ENCODE peak calls at places on chromosomes 7 and 10, in four cellular contexts. One of them, this sample, is unnamed.

GRCh38 chr7:143171697-143172096 is 11.5 kb upstream of the TAS2R39 start:
- DNase-seq in K562: no peak
- DNase-seq in GM12878: no peak
- DNase-seq in HepG2: no peak
- DNase-seq in this sample: no peak

GRCh38 chr7:46533946-46534345 is 612.9 kb upstream of the IGFBP3 start:
- DNase-seq in K562: no peak
- DNase-seq in HepG2: no peak
- DNase-seq in GM12878: no peak
- DNase-seq in this sample: no peak

GRCh38 chr10:26211781-26212444 is 4.7 kb upstream of the GAD2 start:
- DNase-seq in HepG2: no peak
- DNase-seq in K562: no peak
- DNase-seq in GM12878: no peak
- DNase-seq in this sample: no peak

GRCh38 chr10:78346721-78347120 is 313.1 kb downstream of the RPS24 start:
- DNase-seq in GM12878: no peak
- DNase-seq in HepG2: no peak
- DNase-seq in K562: no peak
- DNase-seq in this sample: no peak

GRCh38 chr10:103637855-103638561 is 144.5 kb downstream of the NEURL1 start:
- DNase-seq in GM12878: no peak
- DNase-seq in HepG2: no peak
- DNase-seq in K562: no peak
- DNase-seq in this sample: no peak

GRCh38 chr7:91353923-91354322 is 89.7 kb downstream of the FZD1 start:
- DNase-seq in HepG2: no peak
- DNase-seq in K562: no peak
- DNase-seq in GM12878: no peak
- DNase-seq in this sample: no peak

GRCh38 chr7:151088856-151089699 is 2.8 kb downstream of the AGAP3 start:
- DNase-seq in K562: no peak
- DNase-seq in HepG2: peak; percentile 73
- DNase-seq in GM12878: no peak
- DNase-seq in this sample: no peak

GRCh38 chr7:100642534-100642907 is 1.2 kb upstream of the TFR2 start:
- DNase-seq in GM12878: no peak
- DNase-seq in HepG2: peak; percentile 38
- DNase-seq in K562: peak; percentile 98
- DNase-seq in this sample: no peak

GRCh38 chr10:125782055-125782454 is 6.4 kb upstream of the MMP21 start:
- DNase-seq in GM12878: no peak
- DNase-seq in K562: no peak
- DNase-seq in HepG2: no peak
- DNase-seq in this sample: no peak

GRCh38 chr7:158702196-158702595 is 2.4 kb downstream of the NCAPG2 start:
- DNase-seq in HepG2: no peak
- DNase-seq in K562: no peak
- DNase-seq in GM12878: no peak
- DNase-seq in this sample: no peak

GRCh38 chr7:120064565-120064964 is 208.4 kb upstream of the KCND2 start:
- DNase-seq in HepG2: no peak
- DNase-seq in GM12878: peak; percentile 35
- DNase-seq in K562: no peak
- DNase-seq in this sample: no peak

GRCh38 chr7:84529480-84530205 is 335.1 kb upstream of the SEMA3A start:
- DNase-seq in GM12878: no peak
- DNase-seq in K562: no peak
- DNase-seq in HepG2: no peak
- DNase-seq in this sample: peak; percentile 16

GRCh38 chr7:135285547-135285946 is 51.9 kb downstream of the STRA8 start:
- DNase-seq in HepG2: no peak
- DNase-seq in K562: no peak
- DNase-seq in GM12878: no peak
- DNase-seq in this sample: no peak

GRCh38 chr10:78819361-78820006 is 249.3 kb upstream of the ZMIZ1 start:
- DNase-seq in K562: no peak
- DNase-seq in GM12878: no peak
- DNase-seq in HepG2: no peak
- DNase-seq in this sample: no peak

GRCh38 chr10:72735288-72735926 is 43.5 kb downstream of the MCU start:
- DNase-seq in GM12878: no peak
- DNase-seq in HepG2: no peak
- DNase-seq in K562: no peak
- DNase-seq in this sample: no peak

GRCh38 chr7:17029150-17029549 is 147.4 kb upstream of the AGR3 start:
- DNase-seq in K562: no peak
- DNase-seq in GM12878: no peak
- DNase-seq in HepG2: no peak
- DNase-seq in this sample: no peak

GRCh38 chr7:31741852-31742251 is 54.8 kb downstream of the PPP1R17 start:
- DNase-seq in GM12878: no peak
- DNase-seq in HepG2: no peak
- DNase-seq in K562: no peak
- DNase-seq in this sample: no peak

GRCh38 chr10:15718495-15719061 is 1.1 kb downstream of the ITGA8 start:
- DNase-seq in GM12878: no peak
- DNase-seq in HepG2: no peak
- DNase-seq in K562: no peak
- DNase-seq in this sample: no peak

GRCh38 chr10:79417266-79417665 is 28.2 kb downstream of the ZCCHC24 start:
- DNase-seq in GM12878: no peak
- DNase-seq in HepG2: no peak
- DNase-seq in K562: no peak
- DNase-seq in this sample: no peak

GRCh38 chr7:42686594-42687156 is 225.2 kb downstream of the C7orf25 start:
- DNase-seq in GM12878: no peak
- DNase-seq in HepG2: no peak
- DNase-seq in K562: no peak
- DNase-seq in this sample: no peak

GRCh38 chr10:132881186-132881920 is 61.0 kb downstream of the CFAP46 start:
- DNase-seq in HepG2: no peak
- DNase-seq in GM12878: no peak
- DNase-seq in K562: no peak
- DNase-seq in this sample: no peak

GRCh38 chr10:132878091-132878729 is 64.2 kb downstream of the CFAP46 start:
- DNase-seq in GM12878: no peak
- DNase-seq in HepG2: no peak
- DNase-seq in K562: no peak
- DNase-seq in this sample: no peak

GRCh38 chr10:132878730-132879407 is 63.5 kb downstream of the CFAP46 start:
- DNase-seq in HepG2: no peak
- DNase-seq in K562: no peak
- DNase-seq in GM12878: no peak
- DNase-seq in this sample: no peak

GRCh38 chr10:132880148-132880981 is 62.0 kb downstream of the CFAP46 start:
- DNase-seq in HepG2: no peak
- DNase-seq in GM12878: no peak
- DNase-seq in K562: no peak
- DNase-seq in this sample: no peak

DNA sequence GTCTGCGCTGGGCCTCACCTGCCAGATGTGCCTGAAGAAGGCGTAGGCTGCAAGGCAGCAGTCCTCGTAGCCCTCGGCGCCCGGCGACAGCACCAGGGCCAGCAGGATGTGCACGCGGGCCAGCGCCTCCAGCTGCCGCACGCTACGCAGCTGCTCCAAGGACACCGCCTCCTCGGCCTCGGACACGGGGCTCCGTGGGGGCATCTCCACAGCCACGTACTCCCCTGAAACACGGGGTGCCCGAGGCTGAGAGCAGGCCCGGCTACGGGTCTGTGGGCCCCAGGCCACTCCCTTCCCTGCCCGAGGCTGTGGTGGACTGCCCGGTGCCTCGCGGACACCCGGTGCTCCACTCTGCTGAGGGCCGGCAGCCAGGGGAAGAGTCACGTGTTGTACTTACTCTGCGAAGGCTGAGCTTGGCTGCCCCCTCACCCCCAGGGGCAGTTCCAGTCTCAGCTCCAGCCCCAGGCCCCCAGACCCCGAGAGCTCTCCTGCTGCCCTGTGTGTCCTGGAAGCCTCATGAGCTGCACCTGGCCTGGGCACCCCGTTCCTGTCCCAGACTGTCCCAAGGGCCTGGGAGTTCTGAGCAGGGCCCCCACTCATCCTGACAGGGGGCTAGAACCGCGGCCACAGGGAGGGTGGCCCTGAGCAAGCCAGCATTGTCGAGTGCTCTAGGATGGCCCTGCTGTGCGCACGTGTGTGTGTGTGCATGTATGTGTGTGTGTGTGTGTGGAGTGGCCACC is 62.8 kb downstream of the CFAP46 start:
- DNase-seq in K562: no peak
- DNase-seq in HepG2: no peak
- DNase-seq in GM12878: no peak
- DNase-seq in this sample: no peak
- TF ChIP-seq FOXK2 in K562: no peak
- TF ChIP-seq FOXK2 in HepG2: no peak
- TF ChIP-seq FOXK2 in GM12878: no peak
- TF ChIP-seq FOXK2 in this sample: no peak

DNA sequence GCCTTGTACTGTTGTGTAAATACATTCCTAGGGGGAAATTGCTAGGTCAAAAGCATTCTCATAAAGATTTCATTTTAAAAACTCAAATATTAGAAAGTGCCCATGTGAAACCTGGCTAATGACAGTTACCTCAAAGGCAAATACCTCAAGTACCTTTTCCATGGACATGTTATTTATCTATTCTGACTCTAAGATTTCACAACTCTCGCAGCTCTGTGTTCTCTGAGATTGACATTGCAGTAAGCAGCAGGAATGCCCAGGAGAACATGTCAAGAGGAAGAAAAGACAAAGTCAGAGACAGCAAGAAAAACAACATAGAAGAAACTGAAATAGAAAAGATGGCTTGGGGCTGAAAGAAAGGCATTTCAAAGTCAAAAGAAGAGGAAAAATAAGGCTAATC is 187.4 kb downstream of the CYP26A1 start:
- DNase-seq in GM12878: no peak
- DNase-seq in HepG2: no peak
- DNase-seq in K562: no peak
- DNase-seq in this sample: no peak
- TF ChIP-seq TARDBP in GM12878: no peak
- TF ChIP-seq TARDBP in HepG2: no peak
- TF ChIP-seq TARDBP in K562: no peak
- TF ChIP-seq TARDBP in this sample: no peak

GRCh38 chr10:50293508-50294320 is 42.4 kb upstream of the ASAH2 start:
- DNase-seq in K562: no peak
- DNase-seq in GM12878: no peak
- DNase-seq in HepG2: no peak
- DNase-seq in this sample: no peak
- TF ChIP-seq FOXK2 in K562: no peak
- TF ChIP-seq FOXK2 in GM12878: no peak
- TF ChIP-seq FOXK2 in HepG2: no peak
- TF ChIP-seq FOXK2 in this sample: no peak

GRCh38 chr10:66934711-66935110 is 8.9 kb downstream of the LRRTM3 start:
- DNase-seq in HepG2: no peak
- DNase-seq in GM12878: no peak
- DNase-seq in K562: no peak
- DNase-seq in this sample: no peak

GRCh38 chr10:66929375-66929774 is 3.5 kb downstream of the LRRTM3 start:
- DNase-seq in GM12878: no peak
- DNase-seq in K562: no peak
- DNase-seq in HepG2: no peak
- DNase-seq in this sample: no peak

GRCh38 chr10:66931340-66931948 is 5.6 kb downstream of the LRRTM3 start:
- DNase-seq in HepG2: peak; percentile 43
- DNase-seq in K562: peak; percentile 40
- DNase-seq in GM12878: peak; percentile 8
- DNase-seq in this sample: peak; percentile 18

GRCh38 chr10:66928791-66929190 is 3.0 kb downstream of the LRRTM3 start:
- DNase-seq in GM12878: no peak
- DNase-seq in HepG2: no peak
- DNase-seq in K562: no peak
- DNase-seq in this sample: no peak

DNA sequence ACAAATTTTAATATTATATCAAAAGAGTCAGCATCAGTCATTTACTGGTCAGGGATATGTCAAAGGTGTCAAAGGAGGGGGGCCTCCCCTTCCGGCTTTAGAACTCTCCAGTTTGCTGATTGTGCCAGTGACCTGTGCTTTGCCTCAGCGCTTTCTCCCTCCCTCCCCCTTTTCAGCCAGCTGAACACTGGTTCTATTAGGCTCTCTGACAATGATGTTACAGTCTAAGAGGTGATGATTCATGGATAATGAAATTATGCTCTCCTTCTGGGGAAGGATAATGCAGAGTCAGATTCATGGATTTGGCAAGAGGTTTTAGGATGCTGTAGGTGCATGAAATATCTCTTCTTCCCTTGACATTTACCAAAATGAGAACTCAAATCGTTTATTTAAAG is 6.1 kb downstream of the LRRTM3 start:
- DNase-seq in GM12878: no peak
- DNase-seq in HepG2: no peak
- DNase-seq in K562: no peak
- DNase-seq in this sample: no peak
- TF ChIP-seq TARDBP in GM12878: no peak
- TF ChIP-seq TARDBP in HepG2: no peak
- TF ChIP-seq TARDBP in K562: no peak
- TF ChIP-seq TARDBP in this sample: no peak

GRCh38 chr10:52563361-52563760 is 209.2 kb downstream of the MBL2 start:
- DNase-seq in HepG2: no peak
- DNase-seq in GM12878: no peak
- DNase-seq in K562: no peak
- DNase-seq in this sample: no peak
- TF ChIP-seq FOXK2 in HepG2: no peak
- TF ChIP-seq FOXK2 in GM12878: no peak
- TF ChIP-seq FOXK2 in K562: no peak
- TF ChIP-seq FOXK2 in this sample: no peak